ENCODE peak calls at places on chromosomes 4 and X, in ten cellular contexts. One of them, this sample, is unnamed.

GRCh38 chrX:63275127-63275526 is 76.0 kb downstream of the SPIN4 start:
- DNase-seq in transverse colon: peak; percentile 14
- DNase-seq in H1: no peak
- DNase-seq in A549: peak; percentile 5
- DNase-seq in stomach: no peak
- DNase-seq in tibial nerve: no peak
- DNase-seq in testis: peak; percentile 23
- DNase-seq in suprapubic skin: no peak
- DNase-seq in sigmoid colon: no peak
- DNase-seq in gastrocnemius medialis: no peak
- DNase-seq in this sample: no peak

GRCh38 chr4:97013309-97014106 is 1129.8 kb downstream of the STPG2 start:
- DNase-seq in testis: no peak
- DNase-seq in suprapubic skin: no peak
- DNase-seq in gastrocnemius medialis: no peak
- DNase-seq in transverse colon: no peak
- DNase-seq in H1: no peak
- DNase-seq in sigmoid colon: no peak
- DNase-seq in A549: no peak
- DNase-seq in stomach: no peak
- DNase-seq in tibial nerve: no peak
- DNase-seq in this sample: no peak

GRCh38 chr4:8775751-8776355 is 95.8 kb downstream of the HMX1 start:
- DNase-seq in H1: no peak
- DNase-seq in stomach: no peak
- DNase-seq in gastrocnemius medialis: no peak
- DNase-seq in A549: no peak
- DNase-seq in testis: no peak
- DNase-seq in sigmoid colon: peak; percentile 35
- DNase-seq in tibial nerve: no peak
- DNase-seq in transverse colon: no peak
- DNase-seq in suprapubic skin: peak; percentile 29
- DNase-seq in this sample: no peak

GRCh38 chr4:113112341-113112978 is 63.0 kb downstream of the ANK2 start:
- DNase-seq in tibial nerve: no peak
- DNase-seq in gastrocnemius medialis: no peak
- DNase-seq in transverse colon: no peak
- DNase-seq in suprapubic skin: no peak
- DNase-seq in H1: no peak
- DNase-seq in sigmoid colon: no peak
- DNase-seq in A549: no peak
- DNase-seq in testis: no peak
- DNase-seq in stomach: no peak
- DNase-seq in this sample: no peak

GRCh38 chrX:110407910-110408545 is 49.4 kb downstream of the RTL9 start:
- DNase-seq in sigmoid colon: no peak
- DNase-seq in transverse colon: peak; percentile 28
- DNase-seq in gastrocnemius medialis: peak; percentile 23
- DNase-seq in H1: no peak
- DNase-seq in A549: peak; percentile 54
- DNase-seq in tibial nerve: peak; percentile 86
- DNase-seq in stomach: no peak
- DNase-seq in suprapubic skin: no peak
- DNase-seq in testis: peak; percentile 70
- DNase-seq in this sample: no peak

GRCh38 chrX:34638116-34638515 is 19.0 kb downstream of the TMEM47 start:
- DNase-seq in gastrocnemius medialis: no peak
- DNase-seq in stomach: no peak
- DNase-seq in testis: no peak
- DNase-seq in sigmoid colon: no peak
- DNase-seq in A549: peak; percentile 1
- DNase-seq in suprapubic skin: no peak
- DNase-seq in H1: no peak
- DNase-seq in tibial nerve: peak; percentile 32
- DNase-seq in transverse colon: no peak
- DNase-seq in this sample: no peak

GRCh38 chr4:131091896-131092295 is 1995.9 kb downstream of the C4orf33 start:
- DNase-seq in suprapubic skin: no peak
- DNase-seq in sigmoid colon: no peak
- DNase-seq in transverse colon: no peak
- DNase-seq in tibial nerve: no peak
- DNase-seq in testis: no peak
- DNase-seq in gastrocnemius medialis: no peak
- DNase-seq in stomach: no peak
- DNase-seq in H1: no peak
- DNase-seq in A549: no peak
- DNase-seq in this sample: no peak

GRCh38 chr4:173243321-173243720 is 74.7 kb downstream of the GALNT7 start:
- DNase-seq in suprapubic skin: no peak
- DNase-seq in tibial nerve: no peak
- DNase-seq in stomach: no peak
- DNase-seq in A549: peak; percentile 9
- DNase-seq in gastrocnemius medialis: peak; percentile 7
- DNase-seq in H1: no peak
- DNase-seq in testis: no peak
- DNase-seq in transverse colon: no peak
- DNase-seq in sigmoid colon: no peak
- DNase-seq in this sample: no peak

GRCh38 chr4:81804849-81805248 is 333.1 kb upstream of the RASGEF1B start:
- DNase-seq in tibial nerve: no peak
- DNase-seq in suprapubic skin: no peak
- DNase-seq in sigmoid colon: no peak
- DNase-seq in H1: no peak
- DNase-seq in transverse colon: no peak
- DNase-seq in testis: no peak
- DNase-seq in A549: no peak
- DNase-seq in stomach: no peak
- DNase-seq in gastrocnemius medialis: no peak
- DNase-seq in this sample: no peak

GRCh38 chr4:6201580-6202091 is 1.3 kb upstream of the JAKMIP1 start:
- DNase-seq in sigmoid colon: peak; percentile 15
- DNase-seq in suprapubic skin: no peak
- DNase-seq in H1: no peak
- DNase-seq in stomach: no peak
- DNase-seq in tibial nerve: no peak
- DNase-seq in transverse colon: peak; percentile 19
- DNase-seq in A549: no peak
- DNase-seq in gastrocnemius medialis: no peak
- DNase-seq in testis: no peak
- DNase-seq in this sample: no peak

GRCh38 chr4:73869130-73870055 is at the start of gene CXCL1:
- DNase-seq in A549: peak; percentile 37
- DNase-seq in sigmoid colon: peak; percentile 71
- DNase-seq in suprapubic skin: peak; percentile 69
- DNase-seq in transverse colon: peak; percentile 74
- DNase-seq in H1: no peak
- DNase-seq in testis: peak; percentile 16
- DNase-seq in tibial nerve: no peak
- DNase-seq in stomach: peak; percentile 50
- DNase-seq in gastrocnemius medialis: no peak
- DNase-seq in this sample: peak; percentile 71

DNA sequence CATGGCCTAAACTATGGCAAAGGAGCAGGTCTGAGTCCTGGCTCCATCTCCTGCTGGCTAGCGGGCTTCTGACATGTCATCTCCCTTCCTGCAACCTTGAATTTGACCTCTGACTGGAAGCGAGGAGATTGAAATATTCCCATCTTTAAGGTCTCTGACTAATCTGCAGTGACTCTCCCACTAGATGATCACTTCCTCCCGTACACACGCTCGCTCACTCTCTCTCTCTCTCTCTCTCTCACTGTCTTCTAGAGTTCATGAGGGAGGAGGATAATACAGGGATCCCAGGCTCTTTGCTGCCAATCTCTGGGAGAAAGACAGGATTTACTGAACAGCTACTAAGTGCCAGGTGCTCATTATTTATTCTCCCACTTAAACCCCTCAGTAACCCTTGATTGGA is 193.7 kb upstream of the C1QTNF7 start:
- DNase-seq in H1: no peak
- DNase-seq in sigmoid colon: no peak
- DNase-seq in suprapubic skin: no peak
- DNase-seq in stomach: no peak
- DNase-seq in testis: no peak
- DNase-seq in gastrocnemius medialis: no peak
- DNase-seq in A549: no peak
- DNase-seq in transverse colon: no peak
- DNase-seq in tibial nerve: no peak
- DNase-seq in this sample: no peak
- H3K27ac ChIP-seq in H1: no peak overlapping the region
- H3K27ac ChIP-seq in sigmoid colon: peak overlapping the region; percentile 54
- H3K27ac ChIP-seq in suprapubic skin: no peak overlapping the region
- H3K27ac ChIP-seq in stomach: no peak overlapping the region
- H3K27ac ChIP-seq in testis: no peak overlapping the region
- H3K27ac ChIP-seq in gastrocnemius medialis: peak overlapping the region; percentile 53
- H3K27ac ChIP-seq in A549: no peak overlapping the region
- H3K27ac ChIP-seq in transverse colon: peak overlapping the region; percentile 46
- H3K27ac ChIP-seq in tibial nerve: peak overlapping the region; percentile 73
- H3K27ac ChIP-seq in this sample: no peak overlapping the region

DNA sequence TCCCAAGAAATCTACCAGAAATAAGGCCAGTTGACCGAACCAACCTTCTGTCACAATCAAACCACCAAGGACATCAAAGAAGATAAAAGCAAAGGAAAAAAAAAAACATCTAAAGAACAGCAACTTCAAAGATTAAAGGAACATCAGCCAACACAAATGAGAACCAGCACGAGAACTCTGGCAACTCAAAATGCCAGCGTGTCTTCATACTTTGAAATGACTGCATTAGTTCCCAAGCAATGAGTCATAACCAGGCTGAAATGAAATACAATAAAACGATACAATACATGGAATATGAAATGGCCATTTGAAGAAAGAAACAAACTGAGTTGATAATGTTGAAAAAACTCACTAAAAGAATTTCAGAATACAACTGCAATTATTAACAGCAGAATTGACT is 611.6 kb upstream of the GRIA3 start:
- DNase-seq in stomach: no peak
- DNase-seq in H1: no peak
- DNase-seq in suprapubic skin: no peak
- DNase-seq in gastrocnemius medialis: no peak
- DNase-seq in transverse colon: no peak
- DNase-seq in sigmoid colon: no peak
- DNase-seq in testis: no peak
- DNase-seq in A549: no peak
- DNase-seq in tibial nerve: no peak
- DNase-seq in this sample: no peak
- H3K4me3 ChIP-seq in stomach: no peak overlapping the region
- H3K4me3 ChIP-seq in H1: no peak overlapping the region
- H3K4me3 ChIP-seq in suprapubic skin: no peak overlapping the region
- H3K4me3 ChIP-seq in gastrocnemius medialis: no peak overlapping the region
- H3K4me3 ChIP-seq in transverse colon: no peak overlapping the region
- H3K4me3 ChIP-seq in sigmoid colon: no peak overlapping the region
- H3K4me3 ChIP-seq in testis: no peak overlapping the region
- H3K4me3 ChIP-seq in A549: no peak overlapping the region
- H3K4me3 ChIP-seq in tibial nerve: no peak overlapping the region
- H3K4me3 ChIP-seq in this sample: no peak overlapping the region

GRCh38 chrX:55488559-55489314 is 911 bp downstream of the USP51 start:
- DNase-seq in sigmoid colon: peak; percentile 85
- DNase-seq in H1: no peak
- DNase-seq in transverse colon: peak; percentile 60
- DNase-seq in gastrocnemius medialis: peak; percentile 13
- DNase-seq in testis: peak; percentile 80
- DNase-seq in tibial nerve: peak; percentile 62
- DNase-seq in A549: peak; percentile 25
- DNase-seq in stomach: peak; percentile 62
- DNase-seq in suprapubic skin: peak; percentile 72
- DNase-seq in this sample: peak; percentile 70
- TF ChIP-seq POLR2A in sigmoid colon: peak; percentile 23
- TF ChIP-seq POLR2A in H1: no peak
- TF ChIP-seq POLR2A in transverse colon: no peak
- TF ChIP-seq POLR2A in gastrocnemius medialis: peak; percentile 16
- TF ChIP-seq POLR2A in testis: no peak
- TF ChIP-seq POLR2A in tibial nerve: peak; percentile 49
- TF ChIP-seq POLR2A in A549: no peak
- TF ChIP-seq POLR2A in stomach: no peak
- TF ChIP-seq POLR2A in suprapubic skin: no peak
- TF ChIP-seq POLR2A in this sample: no peak

DNA sequence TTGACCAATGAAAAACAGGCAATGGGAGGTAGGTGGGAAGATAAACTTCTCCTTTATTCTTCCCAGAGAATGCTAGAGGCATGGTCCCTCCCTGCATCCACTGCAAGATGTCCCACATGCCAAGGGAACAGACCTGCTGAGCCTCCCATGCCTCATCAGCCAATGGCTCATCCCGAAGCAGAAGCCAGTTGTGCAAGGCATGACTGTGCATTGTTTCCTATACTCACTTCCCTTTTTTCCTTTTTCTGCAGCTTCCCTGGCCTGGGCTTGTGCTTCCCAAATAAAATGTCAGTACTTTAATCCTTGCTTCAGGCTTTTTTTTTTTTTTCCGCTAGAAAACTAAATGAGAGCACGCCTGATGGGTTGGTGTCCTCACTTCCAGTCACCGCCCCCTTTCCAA is 239.1 kb upstream of the JADE1 start:
- DNase-seq in sigmoid colon: peak; percentile 83
- DNase-seq in gastrocnemius medialis: peak; percentile 29
- DNase-seq in transverse colon: peak; percentile 20
- DNase-seq in suprapubic skin: no peak
- DNase-seq in stomach: no peak
- DNase-seq in A549: no peak
- DNase-seq in tibial nerve: peak; percentile 59
- DNase-seq in H1: no peak
- DNase-seq in testis: peak; percentile 48
- DNase-seq in this sample: no peak
- H3K27ac ChIP-seq in sigmoid colon: peak overlapping the region; percentile 60
- H3K27ac ChIP-seq in gastrocnemius medialis: no peak overlapping the region
- H3K27ac ChIP-seq in transverse colon: no peak overlapping the region
- H3K27ac ChIP-seq in suprapubic skin: no peak overlapping the region
- H3K27ac ChIP-seq in stomach: peak overlapping the region; percentile 11
- H3K27ac ChIP-seq in A549: peak overlapping the region; percentile 98
- H3K27ac ChIP-seq in tibial nerve: peak overlapping the region; percentile 88
- H3K27ac ChIP-seq in H1: no peak overlapping the region
- H3K27ac ChIP-seq in testis: peak overlapping the region; percentile 4
- H3K27ac ChIP-seq in this sample: no peak overlapping the region